ENCODE peak calls at places on chromosomes 1 and 21, in four cellular contexts. One of them, this sample, is unnamed.
A peak's percentile ranks its signal among the peaks of the same experiment; 100 is the strongest.

GRCh38 chr1:32266926-32267645 is 16.0 kb downstream of the LCK start:
- DNase-seq in K562: no peak
- DNase-seq in GM12878: no peak
- DNase-seq in H1: no peak
- DNase-seq in this sample: peak; percentile 84

GRCh38 chr1:92747735-92748134 is 37.2 kb downstream of the EVI5 start:
- DNase-seq in K562: no peak
- DNase-seq in GM12878: no peak
- DNase-seq in H1: no peak
- DNase-seq in this sample: peak; percentile 28

GRCh38 chr1:230141002-230141648 is 74.1 kb downstream of the GALNT2 start:
- DNase-seq in K562: no peak
- DNase-seq in GM12878: no peak
- DNase-seq in H1: no peak
- DNase-seq in this sample: peak; percentile 79

GRCh38 chr1:155186266-155186954 is 12.8 kb downstream of the TRIM46 start:
- DNase-seq in K562: no peak
- DNase-seq in GM12878: no peak
- DNase-seq in H1: no peak
- DNase-seq in this sample: no peak

GRCh38 chr1:41383094-41383852 is 22.0 kb downstream of the FOXO6 start:
- DNase-seq in K562: no peak
- DNase-seq in GM12878: no peak
- DNase-seq in H1: no peak
- DNase-seq in this sample: peak; percentile 31

GRCh38 chr1:233256191-233256590 is 39.3 kb downstream of the PCNX2 start:
- DNase-seq in K562: no peak
- DNase-seq in GM12878: no peak
- DNase-seq in H1: no peak
- DNase-seq in this sample: no peak

GRCh38 chr1:91553196-91553595 is 52.5 kb downstream of the CDC7 start:
- DNase-seq in K562: no peak
- DNase-seq in GM12878: no peak
- DNase-seq in H1: no peak
- DNase-seq in this sample: peak; percentile 80

GRCh38 chr1:206902702-206903101 is 5.5 kb downstream of the IL24 start:
- DNase-seq in K562: no peak
- DNase-seq in GM12878: no peak
- DNase-seq in H1: no peak
- DNase-seq in this sample: no peak

GRCh38 chr1:224333309-224333926 is 3.4 kb upstream of the NVL start:
- DNase-seq in K562: peak; percentile 81
- DNase-seq in GM12878: peak; percentile 56
- DNase-seq in H1: no peak
- DNase-seq in this sample: peak; percentile 64

GRCh38 chr1:1664941-1665814 is 6.4 kb upstream of the CDK11B start:
- DNase-seq in K562: no peak
- DNase-seq in GM12878: no peak
- DNase-seq in H1: no peak
- DNase-seq in this sample: no peak
- TF ChIP-seq CHD1 in K562: no peak
- TF ChIP-seq CHD1 in GM12878: no peak
- TF ChIP-seq CHD1 in H1: no peak
- TF ChIP-seq CHD1 in this sample: no peak

GRCh38 chr1:70706381-70707173 is 295.5 kb downstream of the CTH start:
- DNase-seq in K562: no peak
- DNase-seq in GM12878: no peak
- DNase-seq in H1: peak; percentile 10
- DNase-seq in this sample: no peak
- TF ChIP-seq CHD1 in K562: no peak
- TF ChIP-seq CHD1 in GM12878: no peak
- TF ChIP-seq CHD1 in H1: no peak
- TF ChIP-seq CHD1 in this sample: no peak

GRCh38 chr21:42112857-42113256 is 41.7 kb downstream of the UMODL1 start:
- DNase-seq in K562: no peak
- DNase-seq in GM12878: no peak
- DNase-seq in H1: no peak
- DNase-seq in this sample: peak; percentile 68

GRCh38 chr21:42112223-42112622 is 41.1 kb downstream of the UMODL1 start:
- DNase-seq in K562: no peak
- DNase-seq in GM12878: no peak
- DNase-seq in H1: no peak
- DNase-seq in this sample: no peak

GRCh38 chr21:42114646-42115045 is 43.5 kb downstream of the UMODL1 start:
- DNase-seq in K562: no peak
- DNase-seq in GM12878: no peak
- DNase-seq in H1: no peak
- DNase-seq in this sample: no peak

GRCh38 chr21:42115136-42115683 is 44.1 kb downstream of the UMODL1 start:
- DNase-seq in K562: no peak
- DNase-seq in GM12878: no peak
- DNase-seq in H1: no peak
- DNase-seq in this sample: no peak

GRCh38 chr21:42113926-42114409 is 42.9 kb downstream of the UMODL1 start:
- DNase-seq in K562: no peak
- DNase-seq in GM12878: no peak
- DNase-seq in H1: no peak
- DNase-seq in this sample: no peak
- TF ChIP-seq CHD1 in K562: no peak
- TF ChIP-seq CHD1 in GM12878: no peak
- TF ChIP-seq CHD1 in H1: no peak
- TF ChIP-seq CHD1 in this sample: no peak

DNA sequence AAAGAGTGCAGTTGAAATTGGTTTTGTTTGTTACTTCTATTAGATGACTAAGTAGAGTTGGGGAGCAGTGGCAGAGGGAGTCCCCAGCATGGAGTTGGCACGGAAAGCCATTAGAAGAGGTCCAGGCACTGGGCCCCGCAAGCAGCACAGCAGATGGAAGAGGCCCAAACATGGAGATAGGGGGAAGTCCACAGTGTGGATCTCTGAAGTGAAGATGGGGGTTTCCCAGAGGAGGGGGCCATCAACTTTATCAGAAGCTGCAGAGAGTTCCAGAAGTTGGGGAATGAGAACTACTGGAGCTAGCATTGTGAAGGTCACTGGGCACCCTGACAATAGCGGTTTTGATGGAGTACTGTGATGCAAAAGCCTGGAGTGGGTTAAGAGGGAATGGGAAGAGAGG is 30.6 kb downstream of the PAFAH2 start:
- DNase-seq in K562: no peak
- DNase-seq in GM12878: no peak
- DNase-seq in H1: no peak
- DNase-seq in this sample: no peak
- TF ChIP-seq CHD1 in K562: no peak
- TF ChIP-seq CHD1 in GM12878: no peak
- TF ChIP-seq CHD1 in H1: no peak
- TF ChIP-seq CHD1 in this sample: no peak

GRCh38 chr1:163528710-163529348 is 207.1 kb downstream of the NUF2 start:
- DNase-seq in K562: peak; percentile 30
- DNase-seq in GM12878: no peak
- DNase-seq in H1: no peak
- DNase-seq in this sample: peak; percentile 15
- TF ChIP-seq CHD1 in K562: no peak
- TF ChIP-seq CHD1 in GM12878: no peak
- TF ChIP-seq CHD1 in H1: no peak
- TF ChIP-seq CHD1 in this sample: no peak

GRCh38 chr1:73452522-73452921 is 745.5 kb downstream of the LRRIQ3 start:
- DNase-seq in K562: no peak
- DNase-seq in GM12878: no peak
- DNase-seq in H1: no peak
- DNase-seq in this sample: no peak
- TF ChIP-seq CHD1 in K562: no peak
- TF ChIP-seq CHD1 in GM12878: no peak
- TF ChIP-seq CHD1 in H1: no peak
- TF ChIP-seq CHD1 in this sample: no peak

DNA sequence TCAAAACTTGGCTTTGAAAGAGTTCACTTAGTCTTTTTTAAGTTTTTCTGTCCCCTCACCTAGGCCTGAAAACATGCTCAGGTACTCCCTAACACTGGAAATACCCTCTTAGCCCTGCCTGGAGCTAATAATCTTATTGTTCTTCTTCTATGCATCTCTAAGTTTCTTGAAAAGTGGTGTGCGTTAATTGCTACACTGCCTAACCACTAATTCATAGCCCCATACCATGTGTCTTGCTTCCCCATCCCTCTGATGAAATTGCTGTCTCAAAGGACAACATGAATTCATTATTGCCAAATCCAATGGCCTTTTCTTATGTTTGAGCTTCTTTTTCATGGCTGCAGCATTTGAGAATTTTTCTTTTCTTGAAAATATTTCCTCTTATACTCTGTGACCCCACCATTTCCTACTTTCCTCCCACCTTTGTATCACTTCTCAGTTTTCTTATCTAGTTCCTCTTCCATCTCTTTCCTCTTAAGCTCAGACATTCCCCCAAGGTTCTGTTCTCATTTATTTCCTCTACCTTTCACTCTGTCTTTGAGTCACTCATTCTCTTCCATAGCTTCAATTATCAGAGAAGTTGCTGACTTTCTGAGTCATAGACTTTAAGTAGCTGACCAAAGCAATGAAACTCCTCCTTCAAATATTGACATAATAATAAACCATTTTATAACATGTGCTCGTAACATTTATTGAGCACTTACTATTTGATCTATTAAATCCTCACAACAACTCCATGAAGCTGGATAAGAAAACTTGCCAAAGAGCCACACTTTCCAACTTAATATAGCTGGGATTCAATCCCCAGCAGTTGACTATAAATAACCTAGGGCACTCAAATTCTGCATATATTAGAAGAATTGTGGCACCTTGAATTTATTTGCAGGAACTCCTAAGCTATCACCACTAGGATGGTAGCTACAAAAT is 35.5 kb upstream of the ATP6V1G3 start:
- DNase-seq in K562: no peak
- DNase-seq in GM12878: no peak
- DNase-seq in H1: no peak
- DNase-seq in this sample: peak; percentile 24
- TF ChIP-seq CHD1 in K562: no peak
- TF ChIP-seq CHD1 in GM12878: no peak
- TF ChIP-seq CHD1 in H1: no peak
- TF ChIP-seq CHD1 in this sample: no peak